ENCODE peak calls at places on chromosomes 11 and 22, in seven cellular contexts. Q, T, U, O, F, P and D are unnamed samples.

GRCh38 chr11:86062719-86063118 is 6.2 kb downstream of the PICALM start:
- DNase-seq in Q (no peak), T (no peak), U (no peak), O (no peak), F (no peak), P (no peak), D (no peak)

GRCh38 chr22:48957311-48957986 is 870.2 kb downstream of the BRD1 start:
- DNase-seq in F (peak), O (peak), U (no peak), Q (no peak), P (no peak), T (no peak), D (no peak)

GRCh38 chr11:16226245-16226644 is 130.1 kb downstream of the SOX6 start:
- DNase-seq in U (no peak), F (no peak), O (no peak), P (no peak), T (peak), Q (peak), D (no peak)

GRCh38 chr11:46279393-46280099 is 2.1 kb downstream of the CREB3L1 start:
- DNase-seq in U (no peak), P (no peak), F (no peak), T (no peak), O (no peak), Q (peak), D (no peak)

GRCh38 chr22:41762980-41763779 is 37.3 kb upstream of the CCDC134 start:
- DNase-seq in T (peak), P (peak), O (peak), F (peak), Q (no peak), U (no peak), D (peak)

GRCh38 chr11:118290923-118291322 is 13.6 kb upstream of the CD3E start:
- DNase-seq in P (peak), F (no peak), O (no peak), U (no peak), T (peak), Q (peak), D (peak)

GRCh38 chr11:66739983-66740382 is 11.0 kb upstream of the SPTBN2 start:
- DNase-seq in T (no peak), F (no peak), Q (no peak), U (no peak), O (no peak), P (no peak), D (no peak)

GRCh38 chr11:73359341-73359740 is 16.9 kb upstream of the RELT start:
- DNase-seq in P (no peak), O (no peak), F (no peak), Q (peak), U (no peak), T (no peak), D (no peak)

GRCh38 chr22:38694049-38694448 is 6.7 kb downstream of the JOSD1 start:
- DNase-seq in P (no peak), T (no peak), Q (no peak), U (no peak), O (no peak), F (no peak), D (no peak)